ENCODE peak calls at places on chromosomes 4 and X, in four cellular contexts. Z is H9, E is PC-3, X is hepatocyte. Y is an unnamed sample. For H3K27me3 and H4K20me1, the result is how much of the 10 kb centered on the place peaks cover.

GRCh38 chrX:15873566-15873965 is 19.0 kb upstream of the AP1S2 start:
- DNase-seq in Z (no peak), E (no peak), X (no peak), Y (no peak)

GRCh38 chrX:135304741-135305140 is 4.5 kb upstream of the ETDC start:
- DNase-seq in Z (no peak), E (no peak), X (no peak), Y (no peak)

GRCh38 chr4:111434581-111434980 is 710.7 kb upstream of the FAM241A start:
- DNase-seq in Z (no peak), E (peak), X (no peak), Y (no peak)

GRCh38 chrX:45274576-45274975 is 73.9 kb upstream of the DIPK2B start:
- DNase-seq in Z (no peak), E (peak), X (no peak), Y (peak)

GRCh38 chrX:70834587-70834986 is 73.9 kb downstream of the TEX11 start:
- DNase-seq in Z (no peak), E (no peak), X (no peak), Y (no peak)

GRCh38 chr4:54014761-54015160 is 49.6 kb downstream of the CHIC2 start:
- DNase-seq in Z (no peak), E (no peak), X (no peak), Y (no peak)

GRCh38 chrX:13646154-13646549 is 6.8 kb upstream of the TCEANC start:
- DNase-seq in Z (peak), E (peak), X (peak), Y (peak)

GRCh38 chr4:182878633-182879495 is 38.3 kb downstream of the DCTD start:
- DNase-seq in Z (no peak), E (no peak), X (no peak), Y (no peak)

GRCh38 chr4:95640337-95640736 is 91.6 kb upstream of the UNC5C start:
- DNase-seq in Z (no peak), E (no peak), X (no peak), Y (no peak)

GRCh38 chrX:1430451-1430850 is 22.3 kb downstream of the ASMTL start:
- DNase-seq in Z (no peak), E (no peak), X (no peak), Y (no peak)

GRCh38 chr4:10151182-10151581 is 34.6 kb upstream of the WDR1 start:
- DNase-seq in Z (no peak), E (no peak), X (no peak), Y (no peak)

GRCh38 chr4:105594094-105595010 is 41.9 kb downstream of the ARHGEF38 start:
- DNase-seq in Z (no peak), E (peak), X (peak), Y (peak)

GRCh38 chr4:69440312-69440711 is 55.4 kb downstream of the UGT2B4 start:
- DNase-seq in Z (no peak), E (no peak), X (no peak), Y (no peak)

GRCh38 chrX:44570524-44570923 is 27.9 kb upstream of the FUNDC1 start:
- DNase-seq in Z (no peak), E (peak), X (no peak), Y (no peak)

GRCh38 chrX:141468940-141469339 is 115.6 kb downstream of the SPANXA1 start:
- DNase-seq in Z (no peak), E (peak), X (no peak), Y (peak)

GRCh38 chr4:115201042-115201330 is 87.6 kb upstream of the NDST4 start:
- DNase-seq in Z (no peak), E (no peak), X (no peak), Y (no peak)

GRCh38 chrX:96971812-96972211 is 88.1 kb downstream of the RPA4 start:
- DNase-seq in Z (peak), E (no peak), X (no peak), Y (no peak)

GRCh38 chrX:42414057-42414456 is 363.9 kb downstream of the PPP1R2C start:
- DNase-seq in Z (no peak), E (no peak), X (no peak), Y (no peak)
- H3K27me3 ChIP-seq in Z (under half), E (under half), X (under half), Y (under half)

DNA sequence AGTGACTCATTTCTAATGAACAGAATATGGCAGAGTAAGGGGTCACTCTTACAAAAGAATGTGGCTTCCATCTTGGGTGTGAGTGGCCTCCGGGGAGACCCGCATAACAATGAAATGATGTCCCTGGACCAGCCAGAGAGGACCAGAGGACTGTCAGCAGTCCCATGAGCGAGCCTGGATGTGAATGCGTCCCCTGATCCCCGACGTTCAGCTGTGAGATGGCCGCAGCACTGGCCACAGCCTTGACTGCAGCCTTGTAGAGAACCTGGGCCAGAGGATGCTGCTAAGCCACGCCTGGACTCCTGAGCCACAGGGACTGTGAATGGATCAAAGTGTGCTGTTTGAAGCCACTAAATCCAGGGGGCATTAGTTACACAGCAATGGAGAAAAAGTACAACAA is 53.8 kb downstream of the MTNR1A start:
- DNase-seq in Z (no peak), E (no peak), X (no peak), Y (no peak)
- H4K20me1 ChIP-seq in Z (under half), E (under half), X (under half), Y (under half)

DNA sequence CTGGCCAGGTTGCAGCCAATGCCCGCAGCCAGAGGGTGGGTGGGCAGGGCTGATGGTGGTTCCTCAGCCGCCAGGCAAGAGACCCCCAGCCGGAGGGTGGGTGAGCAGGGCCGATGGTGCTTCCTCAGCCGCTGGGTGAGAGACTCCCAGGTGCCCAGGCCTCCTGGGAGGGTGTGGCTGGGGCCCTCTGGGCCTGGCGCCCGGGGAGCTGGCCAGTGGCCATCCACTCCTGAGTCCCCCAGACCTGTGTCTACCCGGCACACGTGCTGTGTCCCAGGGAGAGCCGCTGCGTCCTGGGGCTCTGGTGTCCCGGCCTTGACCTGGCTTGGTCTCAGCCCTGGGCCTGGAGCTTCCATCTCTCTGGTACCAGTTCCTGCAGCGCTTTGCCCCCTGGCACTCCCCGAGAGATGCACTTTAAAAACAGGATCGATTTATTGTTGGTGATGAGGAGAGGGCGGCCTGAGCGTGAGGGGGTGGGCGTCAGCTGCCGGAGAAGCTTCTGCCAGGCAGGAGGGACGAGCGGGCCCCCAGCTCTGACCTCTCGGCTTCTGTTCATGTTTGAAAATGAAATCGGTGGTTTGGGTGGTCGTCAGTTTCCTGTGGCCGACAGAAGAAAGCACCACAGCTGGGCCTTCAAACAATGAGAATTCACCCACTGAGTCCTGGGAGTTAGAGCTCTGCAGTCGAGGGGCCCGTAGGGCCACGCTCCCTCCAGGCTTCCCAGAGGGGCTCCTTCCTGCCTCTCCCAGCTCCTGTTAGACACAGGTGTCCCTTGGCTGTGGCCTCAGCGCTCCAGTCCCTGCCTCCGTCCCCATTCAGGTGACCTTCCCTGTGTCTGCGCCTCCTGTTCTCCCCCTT is 6.5 kb downstream of the DOK7 start:
- DNase-seq in Z (no peak), E (no peak), X (no peak), Y (no peak)
- H3K27me3 ChIP-seq in Z (under half), E (under half), X (under half), Y (under half)

GRCh38 chr4:7238300-7238960 is 46.1 kb downstream of the SORCS2 start:
- DNase-seq in Z (no peak), E (no peak), X (no peak), Y (no peak)
- H4K20me1 ChIP-seq in Z (under half), E (under half), X (under half), Y (under half)

DNA sequence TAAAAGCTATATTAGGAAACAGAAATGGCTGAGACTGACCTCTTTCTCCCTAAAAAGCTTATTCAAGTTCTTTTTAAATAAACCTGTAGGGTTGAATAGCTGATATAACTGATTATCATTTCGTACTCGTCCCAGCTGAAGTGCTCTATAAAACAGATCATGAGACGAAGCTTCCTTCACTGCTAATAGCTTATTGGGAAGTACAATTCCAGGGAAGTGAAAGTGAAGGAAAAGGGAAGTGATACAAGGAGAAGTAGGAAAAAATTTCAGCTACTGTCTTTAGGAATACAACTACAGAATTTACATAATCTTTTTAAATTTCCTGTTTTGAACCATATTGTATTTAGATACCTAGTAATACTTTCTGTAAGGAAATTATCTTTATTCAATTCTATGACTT is 103.0 kb downstream of the SNCA start:
- DNase-seq in Z (no peak), E (no peak), X (no peak), Y (no peak)
- H3K27me3 ChIP-seq in Z (under half), E (under half), X (under half), Y (under half)

GRCh38 chrX:40068048-40068447 is 29.7 kb downstream of the BCOR start:
- DNase-seq in Z (no peak), E (peak), X (no peak), Y (no peak)
- H4K20me1 ChIP-seq in Z (under half), E (under half), X (under half), Y (under half)

GRCh38 chrX:32614707-32615106 is 596.6 kb downstream of the DMD start:
- DNase-seq in Z (no peak), E (no peak), X (no peak), Y (no peak)
- H3K27me3 ChIP-seq in Z (under half), E (under half), X (under half), Y (under half)

GRCh38 chrX:109710181-109710580 is 22.9 kb downstream of the ACSL4 start:
- DNase-seq in Z (no peak), E (no peak), X (no peak), Y (no peak)
- H4K20me1 ChIP-seq in Z (under half), E (under half), X (under half), Y (under half)

GRCh38 chr4:1405249-1405635 is 1.0 kb downstream of the NKX1-1 start:
- DNase-seq in Z (peak), E (no peak), X (no peak), Y (no peak)
- H3K27me3 ChIP-seq in Z (half or more), E (under half), X (half or more), Y (under half)

DNA sequence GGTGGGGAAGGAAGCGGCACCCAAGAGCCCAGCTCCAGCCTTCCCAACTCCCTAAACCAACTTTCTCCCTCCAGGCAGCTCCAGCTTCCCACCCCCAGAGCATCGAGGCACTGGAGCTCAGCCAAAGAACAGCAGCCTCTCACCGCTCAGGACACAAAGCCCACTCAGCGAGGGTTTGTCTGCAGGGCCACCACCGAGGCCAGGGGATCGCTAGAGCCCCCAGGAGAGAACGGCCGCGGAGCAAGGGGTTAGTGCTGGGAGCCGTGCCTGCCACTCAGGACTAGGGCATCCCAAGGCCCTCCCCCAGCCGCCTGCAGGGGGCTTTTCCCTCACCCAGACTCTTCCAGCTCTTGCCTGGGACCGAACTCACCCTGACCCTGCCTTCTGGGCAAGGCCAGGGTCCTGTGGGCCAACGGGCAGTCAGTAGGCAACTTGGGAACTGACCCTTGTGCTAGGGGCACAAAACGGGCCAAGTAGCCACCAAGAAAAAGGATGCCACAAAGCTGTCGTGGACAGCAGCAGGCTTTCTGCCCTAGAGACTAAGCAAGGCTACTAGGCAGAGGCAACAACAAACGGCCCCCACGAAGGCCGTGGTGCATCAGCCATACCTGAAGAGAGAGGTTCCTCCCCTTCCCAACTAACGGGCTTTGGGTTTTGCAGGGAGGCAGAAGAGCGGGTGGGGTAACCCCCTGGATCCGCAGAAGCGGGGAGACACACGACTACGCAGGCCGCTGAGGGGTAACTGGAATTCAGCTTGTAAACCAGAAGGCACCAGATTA is 2.3 kb downstream of the HCFC1 start:
- DNase-seq in Z (no peak), E (no peak), X (no peak), Y (no peak)
- H4K20me1 ChIP-seq in Z (under half), E (under half), X (half or more), Y (under half)